ENCODE peak calls at places on chromosomes 12 and 14, in seven cellular contexts. L, I, F, R, J, Y and Q are unnamed samples.

GRCh38 chr14:51304428-51304827 is 64.4 kb downstream of the TMX1 start:
- DNase-seq in Y (no peak), F (no peak), L (no peak), R (peak; percentile 81), J (no peak), I (no peak), Q (no peak)

GRCh38 chr12:232731-233614 is 19.0 kb upstream of the SLC6A12 start:
- DNase-seq in Y (no peak), R (no peak), J (no peak), L (no peak), F (peak; percentile 57), I (no peak), Q (no peak)

GRCh38 chr12:30015661-30016060 is 231.9 kb upstream of the TMTC1 start:
- DNase-seq in L (no peak), R (no peak), I (no peak), F (no peak), Y (no peak), J (no peak), Q (no peak)

GRCh38 chr14:76420827-76421226 is 44.9 kb downstream of the ESRRB start:
- DNase-seq in F (no peak), I (no peak), Y (no peak), J (no peak), R (no peak), L (no peak), Q (no peak)

GRCh38 chr12:83434600-83434999 is 747.9 kb downstream of the TMTC2 start:
- DNase-seq in J (no peak), R (no peak), Y (no peak), I (no peak), L (no peak), F (peak; percentile 26), Q (no peak)

GRCh38 chr12:29041621-29042020 is 107.5 kb upstream of the FAR2 start:
- DNase-seq in J (no peak), L (no peak), Y (no peak), R (peak; percentile 78), I (peak; percentile 8), F (no peak), Q (no peak)

GRCh38 chr12:108642269-108642870 is 8.7 kb upstream of the SELPLG start:
- DNase-seq in J (no peak), L (no peak), F (no peak), R (no peak), Y (no peak), I (no peak), Q (no peak)

GRCh38 chr12:111396726-111397445 is 8.8 kb upstream of the SH2B3 start:
- DNase-seq in R (peak; percentile 90), I (peak; percentile 91), J (peak; percentile 90), L (peak; percentile 81), Y (peak; percentile 29), F (peak; percentile 85), Q (peak; percentile 61)

GRCh38 chr12:3186546-3187237 is 109.5 kb downstream of the TSPAN9 start:
- DNase-seq in F (no peak), L (no peak), R (no peak), I (no peak), Y (no peak), J (no peak), Q (no peak)

GRCh38 chr14:102544034-102544744 is 34.6 kb upstream of the ANKRD9 start:
- DNase-seq in F (no peak), I (no peak), J (no peak), Y (no peak), L (no peak), R (no peak), Q (peak; percentile 59)

GRCh38 chr12:77947746-77948145 is 117.1 kb downstream of the NAV3 start:
- DNase-seq in Y (no peak), L (no peak), J (no peak), R (peak; percentile 34), I (no peak), F (no peak), Q (no peak)

GRCh38 chr12:111410229-111411186 is 4.8 kb downstream of the SH2B3 start:
- DNase-seq in L (no peak), Y (no peak), R (no peak), I (no peak), F (peak; percentile 56), J (no peak), Q (no peak)

GRCh38 chr14:59543873-59544272 is 32.7 kb downstream of the CCDC175 start:
- DNase-seq in J (no peak), L (no peak), F (no peak), I (no peak), R (no peak), Y (no peak), Q (no peak)

GRCh38 chr14:62889354-62889753 is 155.9 kb downstream of the KCNH5 start:
- DNase-seq in F (no peak), L (no peak), Y (no peak), J (no peak), R (no peak), I (no peak), Q (no peak)

GRCh38 chr12:112140728-112141127 is 15.4 kb downstream of the TRAFD1 start:
- DNase-seq in L (no peak), I (no peak), R (no peak), J (no peak), Y (no peak), F (no peak), Q (no peak)

GRCh38 chr14:87196436-87196835 is 796.5 kb downstream of the GALC start:
- DNase-seq in F (no peak), R (no peak), I (no peak), L (no peak), Y (no peak), J (no peak), Q (no peak)

GRCh38 chr14:76672123-76672522 is 89.1 kb upstream of the VASH1 start:
- DNase-seq in L (no peak), J (no peak), F (no peak), R (no peak), Y (no peak), I (no peak), Q (no peak)

GRCh38 chr14:34051966-34052657 is 101.2 kb upstream of the EGLN3 start:
- DNase-seq in R (peak; percentile 79), F (no peak), L (no peak), Y (no peak), I (peak; percentile 15), J (peak; percentile 29), Q (peak; percentile 95)

GRCh38 chr12:80708535-80709328 is 1.3 kb downstream of the MYF6 start:
- DNase-seq in J (no peak), R (no peak), F (no peak), I (no peak), L (no peak), Y (no peak), Q (no peak)

GRCh38 chr12:67928621-67929369 is 60.5 kb upstream of the IFNG-AS1 start:
- DNase-seq in J (no peak), L (no peak), R (no peak), Y (no peak), F (no peak), I (no peak), Q (no peak)

GRCh38 chr14:105146976-105147700 is 21.4 kb downstream of the JAG2 start:
- DNase-seq in L (no peak), F (no peak), J (no peak), R (no peak), Y (no peak), I (no peak), Q (no peak)

GRCh38 chr12:26614217-26614616 is 218.8 kb downstream of the ITPR2 start:
- DNase-seq in J (peak; percentile 24), F (peak; percentile 53), Y (no peak), L (no peak), R (peak; percentile 60), I (peak; percentile 32), Q (no peak)

GRCh38 chr14:89266754-89267153 is 150.3 kb downstream of the FOXN3 start:
- DNase-seq in F (no peak), R (no peak), I (no peak), L (no peak), J (no peak), Y (no peak), Q (no peak)

GRCh38 chr14:84657866-84658385 is 872.0 kb upstream of the FLRT2 start:
- DNase-seq in R (no peak), I (no peak), F (no peak), Y (no peak), L (no peak), J (no peak), Q (no peak)

GRCh38 chr12:113825705-113826104 is 140.4 kb downstream of the RBM19 start:
- DNase-seq in R (no peak), L (no peak), F (no peak), Y (no peak), I (no peak), J (no peak), Q (no peak)

GRCh38 chr14:21711360-21711961 is 37.8 kb upstream of the OR4E1 start:
- DNase-seq in R (peak; percentile 44), L (no peak), F (peak; percentile 82), Y (no peak), J (no peak), I (peak; percentile 26), Q (peak; percentile 66)

GRCh38 chr12:108616941-108617858 is 16.5 kb downstream of the SELPLG start:
- DNase-seq in I (no peak), L (no peak), F (peak; percentile 70), J (peak; percentile 35), R (peak; percentile 30), Y (no peak), Q (no peak)

GRCh38 chr14:22839159-22839779 is 2.9 kb downstream of the MMP14 start:
- DNase-seq in F (no peak), J (no peak), L (no peak), I (peak; percentile 10), R (no peak), Y (no peak), Q (no peak)

GRCh38 chr12:28191690-28192089 is 1.4 kb downstream of the CCDC91 start:
- DNase-seq in I (no peak), L (no peak), Y (no peak), J (no peak), F (no peak), R (peak; percentile 49), Q (no peak)

GRCh38 chr12:53777412-53777811 is 25.6 kb upstream of the CISTR start:
- DNase-seq in L (no peak), I (no peak), J (no peak), R (no peak), F (no peak), Y (no peak), Q (no peak)

GRCh38 chr14:101117543-101117942 is 214.0 kb upstream of the RTL1 start:
- DNase-seq in F (no peak), L (no peak), Y (no peak), I (no peak), R (no peak), J (no peak), Q (no peak)